ENCODE peak calls at places on chromosomes 16 and 17, in seven cellular contexts. One of them, this sample, is unnamed. For H3K36me3, the result is how much of the 10 kb centered on the place peaks cover.

GRCh38 chr16:67248401-67249177 is at the start of gene SLC9A5:
- DNase-seq in neuronal stem cell: no peak
- DNase-seq in neural progenitor cell: peak
- DNase-seq in fibroblast of lung: peak
- DNase-seq in PC-9: peak
- DNase-seq in Panc1: no peak
- DNase-seq in heart right ventricle: peak
- DNase-seq in this sample: no peak

GRCh38 chr16:53752566-53752965 is 48.6 kb downstream of the FTO start:
- DNase-seq in Panc1: no peak
- DNase-seq in neural progenitor cell: no peak
- DNase-seq in fibroblast of lung: no peak
- DNase-seq in heart right ventricle: no peak
- DNase-seq in PC-9: no peak
- DNase-seq in neuronal stem cell: no peak
- DNase-seq in this sample: no peak

GRCh38 chr16:12403746-12404658 is 399.7 kb downstream of the CPPED1 start:
- DNase-seq in fibroblast of lung: no peak
- DNase-seq in neural progenitor cell: peak
- DNase-seq in Panc1: no peak
- DNase-seq in PC-9: no peak
- DNase-seq in neuronal stem cell: no peak
- DNase-seq in heart right ventricle: no peak
- DNase-seq in this sample: no peak

GRCh38 chr17:17186551-17187505 is 19.3 kb downstream of the PLD6 start:
- DNase-seq in heart right ventricle: no peak
- DNase-seq in PC-9: no peak
- DNase-seq in neural progenitor cell: no peak
- DNase-seq in neuronal stem cell: no peak
- DNase-seq in Panc1: no peak
- DNase-seq in fibroblast of lung: peak
- DNase-seq in this sample: no peak

GRCh38 chr17:68459030-68459376 is 1.7 kb upstream of the WIPI1 start:
- DNase-seq in neuronal stem cell: no peak
- DNase-seq in PC-9: no peak
- DNase-seq in heart right ventricle: no peak
- DNase-seq in neural progenitor cell: no peak
- DNase-seq in fibroblast of lung: no peak
- DNase-seq in Panc1: no peak
- DNase-seq in this sample: no peak

GRCh38 chr16:23520500-23520899 is 10.2 kb upstream of the GGA2 start:
- DNase-seq in neuronal stem cell: no peak
- DNase-seq in Panc1: no peak
- DNase-seq in neural progenitor cell: no peak
- DNase-seq in PC-9: no peak
- DNase-seq in heart right ventricle: no peak
- DNase-seq in fibroblast of lung: no peak
- DNase-seq in this sample: no peak

GRCh38 chr16:396199-396598 is 800 bp upstream of the NME4 start:
- DNase-seq in PC-9: no peak
- DNase-seq in neuronal stem cell: no peak
- DNase-seq in neural progenitor cell: peak
- DNase-seq in heart right ventricle: no peak
- DNase-seq in Panc1: no peak
- DNase-seq in fibroblast of lung: no peak
- DNase-seq in this sample: no peak

GRCh38 chr17:19237389-19238166 is 412 bp downstream of the EPN2 start:
- DNase-seq in fibroblast of lung: no peak
- DNase-seq in PC-9: no peak
- DNase-seq in heart right ventricle: peak
- DNase-seq in neural progenitor cell: peak
- DNase-seq in neuronal stem cell: peak
- DNase-seq in Panc1: no peak
- DNase-seq in this sample: peak

GRCh38 chr17:3989156-3989886 is 25.1 kb upstream of the ATP2A3 start:
- DNase-seq in heart right ventricle: no peak
- DNase-seq in neuronal stem cell: no peak
- DNase-seq in fibroblast of lung: no peak
- DNase-seq in Panc1: no peak
- DNase-seq in neural progenitor cell: no peak
- DNase-seq in PC-9: no peak
- DNase-seq in this sample: no peak

GRCh38 chr17:67488161-67488560 is 111.1 kb downstream of the PITPNC1 start:
- DNase-seq in fibroblast of lung: peak
- DNase-seq in neural progenitor cell: no peak
- DNase-seq in heart right ventricle: peak
- DNase-seq in neuronal stem cell: no peak
- DNase-seq in Panc1: no peak
- DNase-seq in PC-9: no peak
- DNase-seq in this sample: peak

GRCh38 chr17:47621293-47622178 is 28.2 kb upstream of the KPNB1 start:
- DNase-seq in Panc1: peak
- DNase-seq in fibroblast of lung: peak
- DNase-seq in PC-9: peak
- DNase-seq in neural progenitor cell: peak
- DNase-seq in heart right ventricle: peak
- DNase-seq in neuronal stem cell: peak
- DNase-seq in this sample: no peak

GRCh38 chr17:47618416-47618815 is 31.3 kb upstream of the KPNB1 start:
- DNase-seq in neural progenitor cell: peak
- DNase-seq in fibroblast of lung: no peak
- DNase-seq in heart right ventricle: no peak
- DNase-seq in Panc1: no peak
- DNase-seq in neuronal stem cell: no peak
- DNase-seq in PC-9: no peak
- DNase-seq in this sample: no peak

GRCh38 chr17:47624727-47625068 is 25.0 kb upstream of the KPNB1 start:
- DNase-seq in PC-9: no peak
- DNase-seq in Panc1: no peak
- DNase-seq in neuronal stem cell: no peak
- DNase-seq in fibroblast of lung: no peak
- DNase-seq in neural progenitor cell: no peak
- DNase-seq in heart right ventricle: no peak
- DNase-seq in this sample: no peak

GRCh38 chr17:47620503-47621245 is 29.0 kb upstream of the KPNB1 start:
- DNase-seq in heart right ventricle: no peak
- DNase-seq in neural progenitor cell: no peak
- DNase-seq in Panc1: no peak
- DNase-seq in fibroblast of lung: no peak
- DNase-seq in PC-9: no peak
- DNase-seq in neuronal stem cell: no peak
- DNase-seq in this sample: no peak

GRCh38 chr17:47622179-47622549 is 27.6 kb upstream of the KPNB1 start:
- DNase-seq in neural progenitor cell: no peak
- DNase-seq in neuronal stem cell: no peak
- DNase-seq in PC-9: no peak
- DNase-seq in Panc1: no peak
- DNase-seq in fibroblast of lung: peak
- DNase-seq in heart right ventricle: no peak
- DNase-seq in this sample: no peak
- H3K36me3 ChIP-seq in neural progenitor cell: under half
- H3K36me3 ChIP-seq in neuronal stem cell: half or more
- H3K36me3 ChIP-seq in PC-9: under half
- H3K36me3 ChIP-seq in Panc1: under half
- H3K36me3 ChIP-seq in fibroblast of lung: under half
- H3K36me3 ChIP-seq in heart right ventricle: under half
- H3K36me3 ChIP-seq in this sample: half or more

GRCh38 chr17:7444682-7445010 is 215 bp upstream of the CHRNB1 start:
- DNase-seq in PC-9: no peak
- DNase-seq in heart right ventricle: no peak
- DNase-seq in fibroblast of lung: no peak
- DNase-seq in neural progenitor cell: no peak
- DNase-seq in Panc1: no peak
- DNase-seq in neuronal stem cell: no peak
- DNase-seq in this sample: no peak
- H3K27ac ChIP-seq in PC-9: no peak
- H3K27ac ChIP-seq in heart right ventricle: peak
- H3K27ac ChIP-seq in fibroblast of lung: no peak
- H3K27ac ChIP-seq in neural progenitor cell: no peak
- H3K27ac ChIP-seq in Panc1: no peak
- H3K27ac ChIP-seq in neuronal stem cell: no peak
- H3K27ac ChIP-seq in this sample: no peak

DNA sequence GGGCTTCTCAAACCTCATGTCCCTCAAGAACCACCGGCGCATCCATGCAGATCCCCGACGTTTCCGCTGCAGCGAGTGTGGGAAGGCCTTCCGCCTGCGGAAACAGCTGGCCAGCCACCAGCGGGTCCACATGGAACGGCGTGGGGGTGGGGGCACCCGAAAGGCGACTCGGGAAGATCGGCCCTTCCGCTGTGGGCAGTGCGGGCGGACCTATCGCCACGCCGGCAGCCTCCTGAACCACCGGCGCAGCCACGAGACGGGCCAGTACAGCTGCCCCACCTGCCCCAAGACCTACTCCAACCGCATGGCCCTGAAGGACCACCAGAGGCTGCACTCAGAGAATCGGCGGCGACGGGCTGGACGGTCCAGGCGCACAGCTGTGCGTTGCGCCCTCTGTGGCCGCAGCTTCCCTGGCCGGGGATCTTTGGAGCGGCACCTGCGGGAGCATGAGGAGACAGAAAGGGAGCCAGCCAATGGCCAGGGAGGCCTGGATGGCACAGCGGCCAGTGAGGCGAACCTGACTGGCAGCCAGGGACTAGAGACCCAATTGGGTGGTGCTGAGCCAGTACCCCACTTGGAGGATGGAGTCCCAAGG is 5.9 kb downstream of the ZNF646 start:
- DNase-seq in fibroblast of lung: no peak
- DNase-seq in Panc1: no peak
- DNase-seq in heart right ventricle: no peak
- DNase-seq in PC-9: no peak
- DNase-seq in neural progenitor cell: no peak
- DNase-seq in neuronal stem cell: no peak
- DNase-seq in this sample: no peak
- H3K36me3 ChIP-seq in fibroblast of lung: under half
- H3K36me3 ChIP-seq in Panc1: under half
- H3K36me3 ChIP-seq in heart right ventricle: half or more
- H3K36me3 ChIP-seq in PC-9: under half
- H3K36me3 ChIP-seq in neural progenitor cell: under half
- H3K36me3 ChIP-seq in neuronal stem cell: half or more
- H3K36me3 ChIP-seq in this sample: half or more

GRCh38 chr17:6872941-6873340 is 41.4 kb upstream of the TEKT1 start:
- DNase-seq in fibroblast of lung: no peak
- DNase-seq in PC-9: no peak
- DNase-seq in heart right ventricle: no peak
- DNase-seq in Panc1: no peak
- DNase-seq in neuronal stem cell: no peak
- DNase-seq in neural progenitor cell: no peak
- DNase-seq in this sample: no peak
- H3K27ac ChIP-seq in fibroblast of lung: no peak
- H3K27ac ChIP-seq in PC-9: peak
- H3K27ac ChIP-seq in heart right ventricle: no peak
- H3K27ac ChIP-seq in Panc1: no peak
- H3K27ac ChIP-seq in neuronal stem cell: no peak
- H3K27ac ChIP-seq in neural progenitor cell: no peak
- H3K27ac ChIP-seq in this sample: no peak

GRCh38 chr17:77385750-77386501 is 245.2 kb downstream of the SEC14L1 start:
- DNase-seq in neural progenitor cell: no peak
- DNase-seq in neuronal stem cell: no peak
- DNase-seq in PC-9: no peak
- DNase-seq in fibroblast of lung: no peak
- DNase-seq in Panc1: no peak
- DNase-seq in heart right ventricle: peak
- DNase-seq in this sample: no peak

GRCh38 chr17:77387891-77388290 is 247.1 kb downstream of the SEC14L1 start:
- DNase-seq in neural progenitor cell: no peak
- DNase-seq in fibroblast of lung: no peak
- DNase-seq in heart right ventricle: no peak
- DNase-seq in PC-9: no peak
- DNase-seq in Panc1: no peak
- DNase-seq in neuronal stem cell: no peak
- DNase-seq in this sample: no peak

GRCh38 chr17:77386502-77387192 is 245.9 kb downstream of the SEC14L1 start:
- DNase-seq in neural progenitor cell: no peak
- DNase-seq in heart right ventricle: no peak
- DNase-seq in neuronal stem cell: no peak
- DNase-seq in fibroblast of lung: no peak
- DNase-seq in PC-9: no peak
- DNase-seq in Panc1: no peak
- DNase-seq in this sample: no peak

GRCh38 chr17:77390870-77391269 is 250.1 kb downstream of the SEC14L1 start:
- DNase-seq in neural progenitor cell: no peak
- DNase-seq in heart right ventricle: no peak
- DNase-seq in PC-9: no peak
- DNase-seq in fibroblast of lung: peak
- DNase-seq in neuronal stem cell: no peak
- DNase-seq in Panc1: no peak
- DNase-seq in this sample: no peak

DNA sequence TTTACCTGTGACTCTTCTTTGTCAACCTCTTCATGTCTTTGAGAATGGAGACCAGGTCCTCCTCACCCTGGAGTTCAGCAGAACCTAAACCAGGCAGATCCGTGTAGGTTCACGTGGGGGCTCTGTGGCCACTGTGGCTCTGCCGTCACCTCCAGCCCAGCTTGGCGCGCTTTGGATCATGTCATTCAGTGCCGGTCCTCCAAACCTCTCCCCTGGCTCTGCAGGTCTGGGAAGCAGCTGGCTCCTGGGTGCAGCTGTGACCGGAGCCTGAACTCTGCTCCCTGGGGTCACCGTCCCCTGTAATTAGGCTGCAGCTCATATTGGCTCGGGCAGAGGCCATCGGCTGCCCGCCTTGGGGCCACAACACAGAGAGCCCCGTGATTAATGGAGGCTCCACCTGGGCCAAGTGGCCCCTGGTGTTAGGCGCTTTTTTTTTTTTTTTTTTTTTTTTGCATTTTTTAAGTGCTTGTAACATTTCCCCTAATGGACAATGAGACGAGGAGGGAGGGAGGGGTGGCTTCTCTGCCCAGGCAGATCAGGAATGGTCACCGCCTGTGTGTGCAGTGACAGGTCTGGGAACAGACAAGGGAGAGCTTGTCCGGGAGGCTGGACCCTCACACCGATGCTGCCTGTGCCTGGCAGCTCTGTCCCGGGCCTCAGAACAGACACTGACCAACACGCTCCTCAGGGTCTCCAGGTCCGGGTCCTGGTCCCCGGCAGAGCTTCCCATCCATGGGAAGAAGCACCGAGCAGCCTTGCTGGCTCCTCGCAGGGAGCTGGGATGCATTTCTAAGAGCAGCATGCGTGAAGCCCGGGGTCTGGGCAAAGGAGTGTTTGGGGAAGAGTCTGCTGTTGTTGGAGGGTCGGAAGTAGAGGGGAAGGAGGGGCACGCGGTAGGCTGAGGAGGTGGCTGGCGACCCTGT is 247.9 kb downstream of the SEC14L1 start:
- DNase-seq in neural progenitor cell: no peak
- DNase-seq in fibroblast of lung: peak
- DNase-seq in Panc1: no peak
- DNase-seq in neuronal stem cell: no peak
- DNase-seq in PC-9: no peak
- DNase-seq in heart right ventricle: no peak
- DNase-seq in this sample: no peak
- H3K36me3 ChIP-seq in neural progenitor cell: under half
- H3K36me3 ChIP-seq in fibroblast of lung: under half
- H3K36me3 ChIP-seq in Panc1: under half
- H3K36me3 ChIP-seq in neuronal stem cell: under half
- H3K36me3 ChIP-seq in PC-9: under half
- H3K36me3 ChIP-seq in heart right ventricle: under half
- H3K36me3 ChIP-seq in this sample: under half